ENCODE peak calls at places on chromosomes 4 and X, in five cellular contexts. One of them, this sample, is unnamed.

GRCh38 chr4:153205028-153205648 is 895 bp downstream of the TRIM2 start:
- DNase-seq in BJ: peak; percentile 35
- DNase-seq in ascending aorta: no peak
- DNase-seq in CD4-positive, alpha-beta T cell: peak; percentile 47
- DNase-seq in mammary epithelial cell: no peak
- DNase-seq in this sample: peak; percentile 22

GRCh38 chr4:169385356-169385755 is 114.6 kb upstream of the SH3RF1 start:
- DNase-seq in BJ: no peak
- DNase-seq in ascending aorta: no peak
- DNase-seq in CD4-positive, alpha-beta T cell: no peak
- DNase-seq in mammary epithelial cell: no peak
- DNase-seq in this sample: no peak

GRCh38 chr4:2767705-2768074 is 11.6 kb upstream of the TNIP2 start:
- DNase-seq in BJ: no peak
- DNase-seq in ascending aorta: no peak
- DNase-seq in CD4-positive, alpha-beta T cell: no peak
- DNase-seq in mammary epithelial cell: no peak
- DNase-seq in this sample: no peak

GRCh38 chr4:175457956-175458355 is 354.1 kb downstream of the GPM6A start:
- DNase-seq in BJ: no peak
- DNase-seq in ascending aorta: no peak
- DNase-seq in CD4-positive, alpha-beta T cell: no peak
- DNase-seq in mammary epithelial cell: peak; percentile 33
- DNase-seq in this sample: no peak

GRCh38 chr4:1238676-1239000 is 10.3 kb downstream of the CTBP1 start:
- DNase-seq in BJ: no peak
- DNase-seq in ascending aorta: no peak
- DNase-seq in CD4-positive, alpha-beta T cell: no peak
- DNase-seq in mammary epithelial cell: no peak
- DNase-seq in this sample: peak; percentile 11

GRCh38 chr4:36243355-36244256 is 708 bp downstream of the ARAP2 start:
- DNase-seq in BJ: no peak
- DNase-seq in ascending aorta: no peak
- DNase-seq in CD4-positive, alpha-beta T cell: peak; percentile 12
- DNase-seq in mammary epithelial cell: peak; percentile 61
- DNase-seq in this sample: peak; percentile 11

GRCh38 chr4:118767109-118767508 is 68.8 kb downstream of the SEC24D start:
- DNase-seq in BJ: no peak
- DNase-seq in ascending aorta: no peak
- DNase-seq in CD4-positive, alpha-beta T cell: no peak
- DNase-seq in mammary epithelial cell: no peak
- DNase-seq in this sample: no peak

GRCh38 chr4:3422241-3422801 is 19.4 kb upstream of the HGFAC start:
- DNase-seq in BJ: no peak
- DNase-seq in ascending aorta: no peak
- DNase-seq in CD4-positive, alpha-beta T cell: no peak
- DNase-seq in mammary epithelial cell: no peak
- DNase-seq in this sample: no peak

GRCh38 chr4:15963001-15963451 is at the start of gene FGFBP2:
- DNase-seq in BJ: no peak
- DNase-seq in ascending aorta: no peak
- DNase-seq in CD4-positive, alpha-beta T cell: peak; percentile 37
- DNase-seq in mammary epithelial cell: peak; percentile 47
- DNase-seq in this sample: no peak

GRCh38 chr4:955161-955921 is 18.0 kb downstream of the DGKQ start:
- DNase-seq in BJ: no peak
- DNase-seq in ascending aorta: no peak
- DNase-seq in CD4-positive, alpha-beta T cell: no peak
- DNase-seq in mammary epithelial cell: no peak
- DNase-seq in this sample: no peak

GRCh38 chrX:1093112-1093511 is 119.3 kb downstream of the CRLF2 start:
- DNase-seq in BJ: no peak
- DNase-seq in ascending aorta: no peak
- DNase-seq in CD4-positive, alpha-beta T cell: peak; percentile 40
- DNase-seq in mammary epithelial cell: no peak
- DNase-seq in this sample: no peak

GRCh38 chrX:13688384-13688771 is 550 bp upstream of the RAB9A start:
- DNase-seq in BJ: no peak
- DNase-seq in ascending aorta: no peak
- DNase-seq in CD4-positive, alpha-beta T cell: no peak
- DNase-seq in mammary epithelial cell: no peak
- DNase-seq in this sample: no peak

GRCh38 chr4:122623637-122624036 is 2.8 kb upstream of the IL21 start:
- DNase-seq in BJ: no peak
- DNase-seq in ascending aorta: no peak
- DNase-seq in CD4-positive, alpha-beta T cell: no peak
- DNase-seq in mammary epithelial cell: no peak
- DNase-seq in this sample: no peak

GRCh38 chrX:46216406-46216805 is 328.8 kb downstream of the ZNF674 start:
- DNase-seq in BJ: no peak
- DNase-seq in ascending aorta: no peak
- DNase-seq in CD4-positive, alpha-beta T cell: no peak
- DNase-seq in mammary epithelial cell: no peak
- DNase-seq in this sample: no peak

GRCh38 chrX:1725472-1725871 is 110.6 kb downstream of the ASMT start:
- DNase-seq in BJ: no peak
- DNase-seq in ascending aorta: no peak
- DNase-seq in CD4-positive, alpha-beta T cell: no peak
- DNase-seq in mammary epithelial cell: no peak
- DNase-seq in this sample: no peak

DNA sequence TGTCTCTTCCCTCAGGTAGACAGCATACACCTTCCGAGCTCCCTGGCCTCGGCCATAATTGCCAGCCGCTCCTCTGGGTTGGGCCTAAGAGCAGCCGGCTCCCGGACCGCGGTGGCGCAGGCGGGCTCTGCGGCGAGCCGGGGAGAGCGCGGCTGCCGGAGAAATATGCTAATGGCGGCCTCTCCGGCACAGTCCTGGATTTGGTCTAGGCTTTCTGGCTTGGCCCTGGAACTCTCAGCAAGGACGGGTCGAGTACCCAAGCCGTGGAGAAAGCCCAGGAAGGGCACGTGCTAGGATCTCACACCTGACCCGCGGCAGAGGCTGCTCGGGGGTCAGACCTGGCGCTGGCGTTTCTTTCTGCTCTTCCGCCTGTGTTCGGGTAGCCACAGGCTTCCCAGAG is 18.6 kb upstream of the ZIC3 start:
- DNase-seq in BJ: no peak
- DNase-seq in ascending aorta: no peak
- DNase-seq in CD4-positive, alpha-beta T cell: no peak
- DNase-seq in mammary epithelial cell: no peak
- DNase-seq in this sample: no peak
- H3K27me3 ChIP-seq in BJ: peaks cover 4% of the 10 kb centered on the region
- H3K27me3 ChIP-seq in ascending aorta: no peaks in the 10 kb centered on the region
- H3K27me3 ChIP-seq in CD4-positive, alpha-beta T cell: peaks cover 46% of the 10 kb centered on the region
- H3K27me3 ChIP-seq in mammary epithelial cell: peaks cover 2% of the 10 kb centered on the region
- H3K27me3 ChIP-seq in this sample: no peaks in the 10 kb centered on the region

GRCh38 chrX:133249659-133250058 is 31.5 kb upstream of the TFDP3 start:
- DNase-seq in BJ: no peak
- DNase-seq in ascending aorta: no peak
- DNase-seq in CD4-positive, alpha-beta T cell: no peak
- DNase-seq in mammary epithelial cell: no peak
- DNase-seq in this sample: no peak
- H3K27me3 ChIP-seq in BJ: no peaks in the 10 kb centered on the region
- H3K27me3 ChIP-seq in ascending aorta: no peaks in the 10 kb centered on the region
- H3K27me3 ChIP-seq in CD4-positive, alpha-beta T cell: no peaks in the 10 kb centered on the region
- H3K27me3 ChIP-seq in mammary epithelial cell: no peaks in the 10 kb centered on the region
- H3K27me3 ChIP-seq in this sample: no peaks in the 10 kb centered on the region

GRCh38 chr4:5712931-5713330 is 1.9 kb downstream of the EVC start:
- DNase-seq in BJ: no peak
- DNase-seq in ascending aorta: no peak
- DNase-seq in CD4-positive, alpha-beta T cell: no peak
- DNase-seq in mammary epithelial cell: no peak
- DNase-seq in this sample: no peak

GRCh38 chr4:5711479-5712184 is 631 bp downstream of the EVC start:
- DNase-seq in BJ: no peak
- DNase-seq in ascending aorta: no peak
- DNase-seq in CD4-positive, alpha-beta T cell: no peak
- DNase-seq in mammary epithelial cell: peak; percentile 34
- DNase-seq in this sample: peak; percentile 66

GRCh38 chr4:5712517-5712916 is 1.5 kb downstream of the EVC start:
- DNase-seq in BJ: no peak
- DNase-seq in ascending aorta: no peak
- DNase-seq in CD4-positive, alpha-beta T cell: no peak
- DNase-seq in mammary epithelial cell: peak; percentile 69
- DNase-seq in this sample: peak; percentile 69

GRCh38 chr4:5710065-5710961 is 688 bp upstream of the EVC start:
- DNase-seq in BJ: no peak
- DNase-seq in ascending aorta: no peak
- DNase-seq in CD4-positive, alpha-beta T cell: no peak
- DNase-seq in mammary epithelial cell: peak; percentile 17
- DNase-seq in this sample: no peak

DNA sequence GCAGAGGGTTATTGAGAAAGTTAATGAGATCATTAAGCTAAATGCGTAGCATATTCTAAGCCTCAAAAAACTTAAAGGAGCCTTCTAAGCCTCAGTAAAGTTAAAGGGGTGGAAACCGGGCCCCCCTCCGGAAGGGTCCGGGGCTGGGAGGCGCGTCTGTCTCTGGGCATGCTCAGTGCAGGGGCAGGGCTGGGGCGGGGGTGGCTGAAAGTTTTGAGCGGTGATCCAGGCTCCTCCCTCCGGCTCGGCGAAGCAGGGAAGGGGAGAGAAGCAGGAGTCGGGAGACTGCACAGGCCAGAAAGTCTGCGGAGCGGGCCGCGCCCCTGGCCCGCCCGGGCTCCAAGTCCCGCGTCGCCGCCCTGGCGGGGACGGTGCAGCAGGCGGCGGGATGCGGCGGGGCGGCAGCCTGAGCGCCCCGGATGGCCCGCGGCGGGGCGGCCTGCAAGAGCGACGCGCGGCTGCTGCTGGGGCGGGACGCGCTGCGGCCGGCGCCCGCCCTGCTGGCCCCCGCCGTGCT is at the start of gene EVC:
- DNase-seq in BJ: no peak
- DNase-seq in ascending aorta: peak; percentile 29
- DNase-seq in CD4-positive, alpha-beta T cell: no peak
- DNase-seq in mammary epithelial cell: peak; percentile 58
- DNase-seq in this sample: peak; percentile 78
- H3K27me3 ChIP-seq in BJ: no peaks in the 10 kb centered on the region
- H3K27me3 ChIP-seq in ascending aorta: no peaks in the 10 kb centered on the region
- H3K27me3 ChIP-seq in CD4-positive, alpha-beta T cell: peaks cover 52% of the 10 kb centered on the region
- H3K27me3 ChIP-seq in mammary epithelial cell: no peaks in the 10 kb centered on the region
- H3K27me3 ChIP-seq in this sample: no peaks in the 10 kb centered on the region

GRCh38 chr4:8553958-8554357 is 26.2 kb upstream of the GPR78 start:
- DNase-seq in BJ: no peak
- DNase-seq in ascending aorta: no peak
- DNase-seq in CD4-positive, alpha-beta T cell: no peak
- DNase-seq in mammary epithelial cell: no peak
- DNase-seq in this sample: no peak

GRCh38 chr4:8553216-8553615 is 27.0 kb upstream of the GPR78 start:
- DNase-seq in BJ: no peak
- DNase-seq in ascending aorta: no peak
- DNase-seq in CD4-positive, alpha-beta T cell: no peak
- DNase-seq in mammary epithelial cell: no peak
- DNase-seq in this sample: no peak

GRCh38 chr4:8552581-8553205 is 27.5 kb upstream of the GPR78 start:
- DNase-seq in BJ: no peak
- DNase-seq in ascending aorta: no peak
- DNase-seq in CD4-positive, alpha-beta T cell: no peak
- DNase-seq in mammary epithelial cell: no peak
- DNase-seq in this sample: no peak

GRCh38 chr4:8550691-8551090 is 29.5 kb upstream of the GPR78 start:
- DNase-seq in BJ: no peak
- DNase-seq in ascending aorta: no peak
- DNase-seq in CD4-positive, alpha-beta T cell: no peak
- DNase-seq in mammary epithelial cell: no peak
- DNase-seq in this sample: no peak

DNA sequence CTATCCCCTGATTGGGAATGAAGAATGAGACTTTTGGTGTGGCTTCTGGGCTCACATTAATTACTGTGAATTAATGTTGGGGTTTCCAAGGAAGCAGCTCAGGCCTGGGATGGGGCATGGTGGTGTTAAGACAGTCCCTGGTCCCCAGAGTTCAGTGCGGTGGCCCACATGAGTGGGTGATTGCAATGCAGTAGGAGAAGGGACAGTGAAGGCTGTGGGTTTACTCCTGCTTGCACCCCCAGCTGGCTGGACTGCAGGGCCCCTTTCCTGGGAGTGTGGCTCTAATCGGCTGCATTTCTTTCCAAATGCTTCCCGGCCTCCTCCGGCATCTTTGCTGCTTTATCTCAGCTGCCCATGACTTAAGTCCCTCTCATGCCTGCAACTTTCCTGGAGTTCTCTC is 28.2 kb upstream of the GPR78 start:
- DNase-seq in BJ: no peak
- DNase-seq in ascending aorta: no peak
- DNase-seq in CD4-positive, alpha-beta T cell: no peak
- DNase-seq in mammary epithelial cell: no peak
- DNase-seq in this sample: no peak
- H3K27me3 ChIP-seq in BJ: peaks cover 2% of the 10 kb centered on the region
- H3K27me3 ChIP-seq in ascending aorta: no peaks in the 10 kb centered on the region
- H3K27me3 ChIP-seq in CD4-positive, alpha-beta T cell: no peaks in the 10 kb centered on the region
- H3K27me3 ChIP-seq in mammary epithelial cell: no peaks in the 10 kb centered on the region
- H3K27me3 ChIP-seq in this sample: no peaks in the 10 kb centered on the region